ENCODE peak calls at places on chromosomes 12 and 14, in four cellular contexts. One of them, this sample, is unnamed.

GRCh38 chr14:38255673-38256357 is at the start of gene CLEC14A:
- DNase-seq in PC-3: no peak
- DNase-seq in pancreas: peak
- DNase-seq in endodermal cell: peak
- DNase-seq in this sample: peak

GRCh38 chr12:68406134-68406576 is 74.0 kb upstream of the MDM1 start:
- DNase-seq in PC-3: peak
- DNase-seq in pancreas: peak
- DNase-seq in endodermal cell: peak
- DNase-seq in this sample: peak

GRCh38 chr12:93895096-93895460 is 217.9 kb downstream of the CRADD start:
- DNase-seq in PC-3: no peak
- DNase-seq in pancreas: no peak
- DNase-seq in endodermal cell: no peak
- DNase-seq in this sample: peak

GRCh38 chr12:100820314-100820713 is 25.7 kb downstream of the ANO4 start:
- DNase-seq in PC-3: no peak
- DNase-seq in pancreas: no peak
- DNase-seq in endodermal cell: no peak
- DNase-seq in this sample: no peak

GRCh38 chr12:131734336-131735152 is 23.7 kb downstream of the SFSWAP start:
- DNase-seq in PC-3: no peak
- DNase-seq in pancreas: no peak
- DNase-seq in endodermal cell: peak
- DNase-seq in this sample: no peak

GRCh38 chr14:64952598-64953309 is 10.2 kb upstream of the GPX2 start:
- DNase-seq in PC-3: no peak
- DNase-seq in pancreas: no peak
- DNase-seq in endodermal cell: peak
- DNase-seq in this sample: peak

GRCh38 chr14:100606687-100607610 is 19.7 kb upstream of the BEGAIN start:
- DNase-seq in PC-3: no peak
- DNase-seq in pancreas: no peak
- DNase-seq in endodermal cell: no peak
- DNase-seq in this sample: no peak

GRCh38 chr12:2138871-2139308 is 86.1 kb downstream of the CACNA1C start:
- DNase-seq in PC-3: no peak
- DNase-seq in pancreas: no peak
- DNase-seq in endodermal cell: no peak
- DNase-seq in this sample: no peak

GRCh38 chr12:29350080-29350479 is 30.9 kb downstream of the ERGIC2 start:
- DNase-seq in PC-3: peak
- DNase-seq in pancreas: no peak
- DNase-seq in endodermal cell: no peak
- DNase-seq in this sample: no peak

GRCh38 chr12:107484219-107484618 is 201.4 kb upstream of the PWP1 start:
- DNase-seq in PC-3: no peak
- DNase-seq in pancreas: no peak
- DNase-seq in endodermal cell: no peak
- DNase-seq in this sample: no peak

GRCh38 chr12:5273709-5274108 is 158.2 kb upstream of the NTF3 start:
- DNase-seq in PC-3: no peak
- DNase-seq in pancreas: no peak
- DNase-seq in endodermal cell: peak
- DNase-seq in this sample: peak

GRCh38 chr12:3225796-3226180 is 148.6 kb downstream of the TSPAN9 start:
- DNase-seq in PC-3: no peak
- DNase-seq in pancreas: no peak
- DNase-seq in endodermal cell: no peak
- DNase-seq in this sample: no peak

GRCh38 chr12:26939192-26939832 is 1.0 kb downstream of the FGFR1OP2 start:
- DNase-seq in PC-3: peak
- DNase-seq in pancreas: no peak
- DNase-seq in endodermal cell: no peak
- DNase-seq in this sample: no peak

GRCh38 chr12:1619599-1619998 is 9.4 kb upstream of the WNT5B start:
- DNase-seq in PC-3: no peak
- DNase-seq in pancreas: no peak
- DNase-seq in endodermal cell: no peak
- DNase-seq in this sample: no peak

GRCh38 chr12:47730341-47730744 is 5.1 kb upstream of the ENDOU start:
- DNase-seq in PC-3: peak
- DNase-seq in pancreas: peak
- DNase-seq in endodermal cell: no peak
- DNase-seq in this sample: no peak

GRCh38 chr12:132494294-132495164 is 4.6 kb downstream of the FBRSL1 start:
- DNase-seq in PC-3: peak
- DNase-seq in pancreas: peak
- DNase-seq in endodermal cell: no peak
- DNase-seq in this sample: no peak

GRCh38 chr14:101116486-101117130 is 213.1 kb upstream of the RTL1 start:
- DNase-seq in PC-3: no peak
- DNase-seq in pancreas: no peak
- DNase-seq in endodermal cell: peak
- DNase-seq in this sample: no peak

DNA sequence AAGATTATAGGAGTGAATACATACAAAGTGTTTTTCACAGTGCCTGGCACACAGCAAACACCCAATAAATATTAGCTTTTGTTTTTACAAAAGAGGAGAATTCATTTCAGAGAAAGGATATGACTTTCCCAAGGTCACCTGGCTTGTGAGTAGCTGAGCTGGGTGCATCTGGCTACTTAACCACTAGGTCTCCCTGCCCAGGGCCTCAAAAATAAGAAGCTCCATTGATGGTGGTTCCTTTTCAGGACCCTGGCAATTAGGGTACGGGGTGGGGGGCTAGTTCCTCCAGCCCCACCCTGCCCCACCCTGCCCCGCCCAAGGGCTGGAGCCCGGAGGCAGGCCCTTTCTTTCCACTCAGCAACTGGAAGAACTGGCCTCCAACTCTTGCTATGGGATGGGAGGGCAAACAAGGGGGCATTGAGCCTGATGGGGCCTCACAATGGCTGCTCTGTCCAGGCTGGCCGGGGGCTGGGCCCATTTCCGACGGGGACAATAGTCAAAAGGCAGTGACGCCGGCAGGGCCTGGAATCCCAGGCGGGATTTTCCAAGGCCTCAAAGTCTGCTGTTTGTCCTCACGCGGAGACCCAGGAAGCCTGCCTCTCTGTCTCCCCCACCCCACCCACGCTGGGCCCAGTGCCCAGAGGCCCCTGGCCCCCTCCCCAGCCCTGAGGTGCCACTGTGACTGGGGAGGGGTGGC is 8.2 kb upstream of the ATG101 start:
- DNase-seq in PC-3: no peak
- DNase-seq in pancreas: no peak
- DNase-seq in endodermal cell: no peak
- DNase-seq in this sample: no peak
- H3K27ac ChIP-seq in PC-3: no peak
- H3K27ac ChIP-seq in pancreas: no peak
- H3K27ac ChIP-seq in endodermal cell: peak
- H3K27ac ChIP-seq in this sample: no peak

DNA sequence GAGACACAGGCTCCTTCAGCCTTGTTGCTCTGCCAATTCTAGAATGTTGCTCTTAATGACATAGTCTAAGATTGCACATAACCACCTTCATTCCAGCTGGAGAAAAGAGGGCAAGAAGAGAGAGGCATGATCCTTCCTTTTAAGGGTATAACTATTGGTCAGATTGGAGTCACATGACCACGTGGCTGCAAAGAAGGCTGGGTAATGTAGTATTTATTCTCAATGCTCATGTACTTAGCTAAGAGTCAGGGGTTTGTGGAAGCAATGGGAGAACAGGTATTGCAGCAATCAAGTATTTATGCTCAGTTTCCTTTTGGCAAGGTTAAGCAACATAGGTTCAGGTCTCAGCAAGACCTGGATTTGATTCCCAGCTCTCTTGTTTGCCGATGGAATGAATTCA is 298.8 kb upstream of the TBX3 start:
- DNase-seq in PC-3: no peak
- DNase-seq in pancreas: no peak
- DNase-seq in endodermal cell: no peak
- DNase-seq in this sample: peak
- H3K27ac ChIP-seq in PC-3: no peak
- H3K27ac ChIP-seq in pancreas: no peak
- H3K27ac ChIP-seq in endodermal cell: no peak
- H3K27ac ChIP-seq in this sample: no peak

DNA sequence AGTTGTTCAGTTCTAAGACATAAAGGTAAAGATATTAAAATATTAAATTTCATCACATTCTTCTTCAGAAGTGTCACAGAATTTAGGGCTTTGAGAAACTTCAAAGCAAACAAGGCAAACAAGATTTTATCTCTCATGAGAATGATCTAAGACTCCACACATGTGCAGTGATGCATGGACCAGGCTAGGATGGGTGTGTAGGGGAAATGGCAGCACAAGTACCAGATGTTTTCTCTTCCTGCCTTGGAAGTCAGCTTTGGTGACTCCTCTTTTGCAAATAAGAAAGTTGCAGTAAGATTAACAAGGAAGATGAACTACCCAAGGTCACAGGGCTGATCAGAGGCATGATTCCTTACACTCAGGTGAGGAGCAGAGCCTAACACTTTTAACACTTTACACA is 163.8 kb upstream of the LMNTD1 start:
- DNase-seq in PC-3: peak
- DNase-seq in pancreas: no peak
- DNase-seq in endodermal cell: no peak
- DNase-seq in this sample: no peak
- H3K27ac ChIP-seq in PC-3: no peak
- H3K27ac ChIP-seq in pancreas: no peak
- H3K27ac ChIP-seq in endodermal cell: no peak
- H3K27ac ChIP-seq in this sample: no peak

DNA sequence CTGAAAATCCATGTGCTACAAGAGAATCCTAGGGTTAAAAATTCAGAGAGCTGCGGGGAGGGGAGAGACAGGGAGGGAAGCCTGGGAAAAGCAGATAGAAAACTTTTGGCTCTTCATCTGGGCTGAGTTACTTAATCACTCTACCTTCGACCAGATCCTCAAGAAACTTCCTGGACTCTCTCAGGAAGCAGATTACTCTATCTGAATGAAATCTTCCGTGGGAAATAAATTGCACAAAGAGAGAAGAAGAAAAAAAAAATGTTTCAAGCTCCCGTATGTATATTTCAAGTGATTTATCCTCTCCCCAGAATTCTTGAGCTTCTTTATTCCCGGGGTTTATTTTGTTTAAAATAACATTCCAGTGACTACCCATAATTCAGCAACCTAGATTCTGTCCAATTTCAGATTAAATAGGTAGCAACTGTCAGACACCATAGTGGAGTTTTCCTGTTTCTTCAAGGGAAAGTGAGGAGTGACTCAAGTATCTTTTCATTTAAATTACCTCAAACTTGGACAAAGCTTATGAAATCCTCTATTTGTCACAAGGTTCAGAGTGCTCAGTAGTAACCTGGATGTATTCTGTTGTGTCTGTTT is 163.7 kb downstream of the MYRFL start:
- DNase-seq in PC-3: peak
- DNase-seq in pancreas: no peak
- DNase-seq in endodermal cell: no peak
- DNase-seq in this sample: no peak
- H3K27ac ChIP-seq in PC-3: peak
- H3K27ac ChIP-seq in pancreas: peak
- H3K27ac ChIP-seq in endodermal cell: no peak
- H3K27ac ChIP-seq in this sample: no peak

DNA sequence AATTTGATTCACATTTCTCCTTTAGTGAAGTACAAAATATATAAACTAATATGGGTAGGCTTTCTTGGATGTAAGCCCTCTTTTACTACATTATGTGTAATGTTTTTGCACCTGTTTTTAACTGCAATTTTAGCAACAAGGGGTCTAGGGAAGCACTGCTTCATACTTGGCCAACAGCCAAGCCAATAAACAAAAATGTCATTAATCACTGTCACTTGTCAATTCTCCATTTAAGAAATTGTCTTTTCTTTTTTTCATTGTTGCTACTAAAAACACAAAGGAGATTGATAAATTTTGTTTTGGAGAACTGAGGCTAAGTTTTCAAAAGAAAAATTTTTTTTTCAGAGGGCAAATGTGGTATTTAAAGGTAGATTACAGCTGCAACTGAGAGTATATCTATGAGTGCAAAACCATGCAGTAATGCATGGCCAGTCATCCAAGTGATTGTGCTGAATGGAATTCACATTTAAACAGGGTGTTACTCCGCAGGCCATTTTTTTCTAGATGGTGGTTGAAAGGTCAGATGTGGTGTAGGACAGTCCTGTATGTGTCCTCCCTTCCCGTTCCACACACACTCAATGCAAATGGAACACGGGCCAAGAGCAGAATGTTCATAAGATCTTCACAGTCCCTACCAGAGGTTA is 503.0 kb upstream of the LMO3 start:
- DNase-seq in PC-3: peak
- DNase-seq in pancreas: no peak
- DNase-seq in endodermal cell: no peak
- DNase-seq in this sample: no peak
- H3K27ac ChIP-seq in PC-3: no peak
- H3K27ac ChIP-seq in pancreas: no peak
- H3K27ac ChIP-seq in endodermal cell: peak
- H3K27ac ChIP-seq in this sample: no peak

GRCh38 chr12:49803693-49804450 is 24.3 kb downstream of the NCKAP5L start:
- DNase-seq in PC-3: no peak
- DNase-seq in pancreas: no peak
- DNase-seq in endodermal cell: no peak
- DNase-seq in this sample: no peak
- H3K27ac ChIP-seq in PC-3: no peak
- H3K27ac ChIP-seq in pancreas: no peak
- H3K27ac ChIP-seq in endodermal cell: no peak
- H3K27ac ChIP-seq in this sample: no peak

This sample was measured in mesendoderm.